ENCODE peak calls at places on chromosome 1, in seven cellular contexts. K, C, V, Y, D, H and O are unnamed samples.

GRCh38 chr1:211336161-211336560 is 9.5 kb downstream of the TRAF5 start:
- DNase-seq in K (no peak), C (no peak), V (peak; percentile 55), Y (peak; percentile 74), D (no peak), H (no peak), O (no peak)

GRCh38 chr1:84386716-84387479 is 11.4 kb upstream of the DNASE2B start:
- DNase-seq in K (no peak), C (no peak), V (no peak), Y (no peak), D (no peak), H (no peak), O (no peak)

GRCh38 chr1:181452746-181453145 is 30.6 kb upstream of the CACNA1E start:
- DNase-seq in K (no peak), C (no peak), V (no peak), Y (no peak), D (no peak), H (no peak), O (no peak)

GRCh38 chr1:94305704-94306103 is 68.3 kb upstream of the ARHGAP29 start:
- DNase-seq in K (no peak), C (no peak), V (no peak), Y (no peak), D (no peak), H (no peak), O (no peak)

GRCh38 chr1:117365350-117366280 is 1.6 kb upstream of the MAN1A2 start:
- DNase-seq in K (no peak), C (no peak), V (no peak), Y (no peak), D (no peak), H (no peak), O (no peak)

GRCh38 chr1:227886993-227887696 is 60.6 kb downstream of the WNT9A start:
- DNase-seq in K (peak; percentile 83), C (peak; percentile 30), V (peak; percentile 27), Y (peak; percentile 86), D (no peak), H (no peak), O (peak; percentile 15)

GRCh38 chr1:234780531-234781162 is 170.7 kb upstream of the IRF2BP2 start:
- DNase-seq in K (no peak), C (no peak), V (no peak), Y (no peak), D (no peak), H (no peak), O (no peak)

GRCh38 chr1:60470231-60470630 is 396.7 kb upstream of the C1orf87 start:
- DNase-seq in K (no peak), C (no peak), V (no peak), Y (no peak), D (no peak), H (no peak), O (no peak)

GRCh38 chr1:86356247-86356646 is 39.9 kb downstream of the ODF2L start:
- DNase-seq in K (no peak), C (no peak), V (no peak), Y (no peak), D (no peak), H (no peak), O (no peak)

GRCh38 chr1:26410706-26411623 is at the start of gene LIN28A:
- DNase-seq in K (no peak), C (no peak), V (no peak), Y (no peak), D (no peak), H (peak; percentile 20), O (no peak)

GRCh38 chr1:26996024-26996423 is 2.5 kb downstream of the TRNP1 start:
- DNase-seq in K (no peak), C (no peak), V (no peak), Y (no peak), D (no peak), H (no peak), O (no peak)

GRCh38 chr1:166763318-166763717 is 76.0 kb upstream of the POGK start:
- DNase-seq in K (no peak), C (no peak), V (peak; percentile 19), Y (no peak), D (no peak), H (no peak), O (no peak)

GRCh38 chr1:53186533-53186932 is 10.1 kb upstream of the CPT2 start:
- DNase-seq in K (no peak), C (no peak), V (no peak), Y (no peak), D (no peak), H (no peak), O (no peak)

GRCh38 chr1:53187371-53187770 is 9.3 kb upstream of the CPT2 start:
- DNase-seq in K (no peak), C (no peak), V (no peak), Y (no peak), D (no peak), H (no peak), O (no peak)

GRCh38 chr1:53190210-53190611 is 6.4 kb upstream of the CPT2 start:
- DNase-seq in K (no peak), C (no peak), V (peak; percentile 54), Y (no peak), D (no peak), H (no peak), O (no peak)

GRCh38 chr1:53189061-53189460 is 7.6 kb upstream of the CPT2 start:
- DNase-seq in K (no peak), C (no peak), V (no peak), Y (no peak), D (no peak), H (no peak), O (no peak)

GRCh38 chr1:53188099-53188498 is 8.5 kb upstream of the CPT2 start:
- DNase-seq in K (no peak), C (no peak), V (no peak), Y (no peak), D (no peak), H (no peak), O (no peak)
- H3K4me3 ChIP-seq in K (no peak overlapping the region), C (no peak overlapping the region), V (no peak overlapping the region), Y (no peak overlapping the region), D (no peak overlapping the region), H (no peak overlapping the region), O (no peak overlapping the region)

DNA sequence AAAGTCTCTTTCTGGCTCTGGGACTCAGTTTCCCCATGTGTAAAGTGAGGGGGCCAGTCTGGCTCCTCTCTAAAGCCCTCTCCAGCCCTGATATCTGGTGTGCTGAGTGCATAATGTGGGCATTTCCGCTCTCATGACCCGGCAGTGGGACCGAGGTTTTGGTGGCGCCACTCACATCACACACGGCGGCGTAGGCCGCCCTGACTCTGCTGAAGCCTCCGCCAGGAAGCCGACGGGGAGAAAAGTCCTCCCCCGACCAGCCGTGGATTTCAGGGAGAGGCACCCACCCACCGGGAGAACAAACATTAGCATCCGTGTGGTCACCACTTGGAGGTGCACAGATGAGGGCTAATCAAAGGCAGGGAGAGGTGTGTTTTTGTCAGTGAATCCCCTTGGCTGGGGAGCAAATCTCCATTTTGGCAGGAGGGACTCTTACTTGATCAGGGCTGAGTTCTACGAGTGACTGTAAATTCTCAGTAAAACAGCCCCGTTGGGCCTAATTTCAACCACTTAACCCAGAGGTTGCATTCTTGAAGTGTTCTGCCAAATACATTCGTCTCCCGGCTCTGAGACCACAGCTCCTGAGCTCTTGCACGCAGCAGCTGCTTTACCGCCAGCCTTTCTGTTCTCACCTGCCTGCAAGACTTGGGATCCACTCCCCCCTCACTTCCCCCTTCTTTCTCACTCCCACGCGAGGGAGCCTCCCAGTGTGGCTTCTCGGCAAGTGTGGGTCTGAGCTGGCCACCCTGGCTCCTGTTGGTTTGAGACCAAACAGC is 118.2 kb downstream of the FOXD2 start:
- DNase-seq in K (no peak), C (no peak), V (no peak), Y (no peak), D (no peak), H (no peak), O (no peak)
- H3K27me3 ChIP-seq in K (peaks cover 96% of the 10 kb centered on the region), C (peaks cover 35% of the 10 kb centered on the region), V (no peaks in the 10 kb centered on the region), Y (no peaks in the 10 kb centered on the region), D (no peaks in the 10 kb centered on the region), H (no peaks in the 10 kb centered on the region), O (peaks cover 3% of the 10 kb centered on the region)

DNA sequence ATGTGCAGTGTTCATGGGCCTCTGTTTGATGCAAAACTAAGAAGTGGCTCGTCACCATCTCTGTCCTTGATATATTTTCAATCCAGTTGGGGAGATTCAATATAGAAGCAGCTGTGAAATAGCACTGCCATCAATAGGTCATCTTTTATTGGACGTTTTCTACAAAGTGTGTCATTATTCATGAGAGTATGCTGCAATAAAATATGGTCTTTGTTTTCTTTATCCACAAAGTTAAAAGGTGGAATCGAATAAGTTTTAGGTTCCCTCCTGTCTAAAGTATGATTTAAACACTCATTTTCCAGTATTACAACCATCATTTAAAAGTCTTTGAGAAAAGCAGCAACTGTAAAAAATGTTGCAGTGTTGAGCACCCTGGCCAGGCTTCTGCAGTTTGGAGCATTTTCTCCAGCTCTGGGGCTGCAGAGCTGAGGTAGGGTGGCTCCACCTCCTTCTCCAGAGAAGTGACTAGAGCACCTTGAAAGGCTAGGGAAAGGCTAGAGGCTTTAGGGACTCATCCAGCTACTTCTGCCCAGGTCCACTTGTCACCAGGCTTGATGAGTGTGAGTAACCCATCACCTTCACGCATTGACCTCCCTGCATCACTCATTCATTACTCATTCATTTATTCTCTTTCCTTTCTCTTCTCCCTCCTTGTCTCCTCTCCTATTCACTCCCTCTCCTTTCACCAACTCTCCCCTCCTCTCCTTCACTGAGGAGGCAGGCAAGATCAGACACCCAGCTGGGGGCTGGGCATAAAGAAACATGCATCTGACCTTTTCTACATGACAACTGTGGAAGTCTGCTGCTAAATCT is 56.4 kb upstream of the DNAH14 start:
- DNase-seq in K (no peak), C (no peak), V (no peak), Y (no peak), D (no peak), H (no peak), O (no peak)
- H3K4me3 ChIP-seq in K (no peak overlapping the region), C (no peak overlapping the region), V (no peak overlapping the region), Y (no peak overlapping the region), D (no peak overlapping the region), H (no peak overlapping the region), O (no peak overlapping the region)

GRCh38 chr1:22238356-22239224 is 95.7 kb upstream of the WNT4 start:
- DNase-seq in K (no peak), C (no peak), V (no peak), Y (no peak), D (no peak), H (no peak), O (no peak)
- H3K27me3 ChIP-seq in K (peaks cover 49% of the 10 kb centered on the region), C (peaks cover 48% of the 10 kb centered on the region), V (no peaks in the 10 kb centered on the region), Y (no peaks in the 10 kb centered on the region), D (peaks cover 13% of the 10 kb centered on the region), H (no peaks in the 10 kb centered on the region), O (no peaks in the 10 kb centered on the region)

GRCh38 chr1:115469703-115470476 is 131.8 kb upstream of the NGF start:
- DNase-seq in K (peak; percentile 27), C (no peak), V (peak; percentile 59), Y (peak; percentile 81), D (no peak), H (peak; percentile 54), O (no peak)
- H3K4me3 ChIP-seq in K (no peak overlapping the region), C (no peak overlapping the region), V (no peak overlapping the region), Y (no peak overlapping the region), D (no peak overlapping the region), H (no peak overlapping the region), O (no peak overlapping the region)

GRCh38 chr1:243257189-243257588 is 1.3 kb downstream of the SDCCAG8 start:
- DNase-seq in K (no peak), C (no peak), V (no peak), Y (no peak), D (no peak), H (no peak), O (no peak)
- H3K27me3 ChIP-seq in K (no peaks in the 10 kb centered on the region), C (no peaks in the 10 kb centered on the region), V (no peaks in the 10 kb centered on the region), Y (no peaks in the 10 kb centered on the region), D (no peaks in the 10 kb centered on the region), H (no peaks in the 10 kb centered on the region), O (no peaks in the 10 kb centered on the region)